ENCODE peak calls at places on chromosomes 11 and 22, in nine cellular contexts. P is pons, S is germinal center, W is stomach, O is CD14-positive monocyte, M is HFFc6, U is mucosa of gallbladder, G is adipocyte, E is choroid plexus epithelial cell. H is an unnamed sample.

GRCh38 chr11:27599217-27599616 is 92.6 kb upstream of the LIN7C start:
- DNase-seq in O (no peak), E (no peak), M (no peak), P (no peak), U (no peak), S (no peak), W (no peak), G (no peak), H (no peak)

GRCh38 chr22:24331468-24332440 is 61.1 kb downstream of the SPECC1L start:
- DNase-seq in M (no peak), G (no peak), S (no peak), E (peak), U (no peak), P (peak), O (no peak), W (no peak), H (peak)

GRCh38 chr11:61832207-61832606 is 4.1 kb downstream of the FADS2 start:
- DNase-seq in O (no peak), U (no peak), G (no peak), E (no peak), M (no peak), W (no peak), P (no peak), S (no peak), H (no peak)

GRCh38 chr11:117900144-117900651 is 23.7 kb upstream of the FXYD6 start:
- DNase-seq in M (no peak), P (peak), O (peak), E (no peak), U (no peak), W (no peak), S (peak), G (no peak), H (no peak)

GRCh38 chr11:47270331-47271271 is 668 bp downstream of the MADD start:
- DNase-seq in O (peak), P (peak), E (peak), U (no peak), S (no peak), G (peak), W (no peak), M (peak), H (peak)

GRCh38 chr22:48137640-48138039 is 1375.2 kb downstream of the TBC1D22A start:
- DNase-seq in S (no peak), M (no peak), E (no peak), U (no peak), G (no peak), P (no peak), O (no peak), W (no peak), H (no peak)

GRCh38 chr11:44774131-44774530 is 47.4 kb downstream of the TSPAN18 start:
- DNase-seq in M (no peak), U (peak), E (no peak), S (no peak), P (peak), W (peak), O (no peak), G (no peak), H (peak)

GRCh38 chr11:94922675-94923347 is 50.5 kb downstream of the CWC15 start:
- DNase-seq in W (no peak), E (no peak), P (peak), U (no peak), O (peak), G (no peak), S (no peak), M (no peak), H (no peak)

GRCh38 chr11:1718326-1718725 is 21.3 kb downstream of the KRTAP5-6 start:
- DNase-seq in O (no peak), W (no peak), M (no peak), S (no peak), G (no peak), E (no peak), P (no peak), U (no peak), H (no peak)

GRCh38 chr11:112318193-112318592 is 57.5 kb upstream of the PLET1 start:
- DNase-seq in O (no peak), M (peak), E (peak), W (no peak), G (peak), S (no peak), P (no peak), U (no peak), H (peak)

GRCh38 chr11:99260696-99261095 is 239.9 kb downstream of the CNTN5 start:
- DNase-seq in U (no peak), E (peak), M (no peak), W (no peak), S (no peak), P (no peak), G (peak), O (no peak), H (no peak)

GRCh38 chr22:23248583-23248982 is 68.3 kb downstream of the BCR start:
- DNase-seq in U (no peak), M (no peak), P (no peak), E (peak), G (peak), W (peak), S (no peak), O (no peak), H (peak)

GRCh38 chr11:19660076-19660475 is 52.6 kb upstream of the NAV2 start:
- DNase-seq in O (no peak), P (no peak), U (no peak), S (no peak), E (peak), W (no peak), G (no peak), M (peak), H (peak)

GRCh38 chr22:22666307-22667091 is 22.1 kb downstream of the GGTLC2 start:
- DNase-seq in U (peak), P (no peak), O (no peak), E (peak), S (peak), M (peak), W (peak), G (peak), H (peak)

GRCh38 chr11:120254788-120255518 is 15.0 kb downstream of the POU2F3 start:
- DNase-seq in S (peak), O (no peak), W (no peak), G (no peak), E (no peak), P (no peak), M (no peak), U (no peak), H (no peak)

GRCh38 chr11:3041699-3042098 is 15.5 kb downstream of the CARS1 start:
- DNase-seq in M (no peak), E (no peak), W (no peak), S (no peak), O (no peak), U (peak), G (no peak), P (no peak), H (no peak)

GRCh38 chr11:93541884-93542752 is 1.1 kb downstream of the SMCO4 start:
- DNase-seq in G (peak), W (peak), E (peak), O (peak), P (no peak), M (peak), U (peak), S (peak), H (peak)

GRCh38 chr11:60955566-60955965 is 3.6 kb upstream of the SLC15A3 start:
- DNase-seq in O (peak), E (no peak), U (no peak), G (no peak), S (no peak), M (no peak), P (peak), W (no peak), H (no peak)

GRCh38 chr11:120179071-120179672 is 31.7 kb upstream of the OAF start:
- DNase-seq in O (no peak), M (no peak), W (no peak), U (peak), G (no peak), E (no peak), P (no peak), S (no peak), H (no peak)

GRCh38 chr11:61516675-61517516 is 8.3 kb downstream of the LRRC10B start:
- DNase-seq in M (peak), W (peak), O (no peak), U (no peak), E (peak), G (peak), S (peak), P (no peak), H (peak)

GRCh38 chr11:130383363-130384168 is 44.8 kb downstream of the ADAMTS8 start:
- DNase-seq in U (no peak), S (no peak), G (peak), P (no peak), M (peak), E (peak), W (no peak), O (no peak), H (peak)

GRCh38 chr11:110858556-110858921 is 146.3 kb upstream of the ARHGAP20 start:
- DNase-seq in P (no peak), O (no peak), E (peak), U (peak), S (peak), W (peak), G (peak), M (no peak), H (peak)

GRCh38 chr11:47461876-47462275 is 12.9 kb upstream of the RAPSN start:
- DNase-seq in G (no peak), U (no peak), S (no peak), E (no peak), P (no peak), M (no peak), O (no peak), W (no peak), H (no peak)

GRCh38 chr11:63237413-63237812 is 6.0 kb downstream of the SLC22A25 start:
- DNase-seq in O (no peak), M (no peak), E (no peak), U (no peak), W (no peak), S (no peak), G (no peak), P (no peak), H (no peak)